ENCODE peak calls at places on chromosomes 12 and 14, in seven cellular contexts. D is ACHN, G is NCI-H345, A is AG04450, B is PC-3, O is fibroblast of the aortic adventitia, V is T follicular helper cell. I is an unnamed sample.

GRCh38 chr12:42326466-42327226 is 679 bp downstream of the PPHLN1 start:
- DNase-seq in B (peak), O (peak), G (no peak), V (no peak), A (no peak), D (peak), I (no peak)

GRCh38 chr14:85399196-85399595 is 130.7 kb upstream of the FLRT2 start:
- DNase-seq in D (no peak), V (no peak), O (peak), A (no peak), G (no peak), B (no peak), I (no peak)

GRCh38 chr14:26363689-26364088 is 234.1 kb downstream of the NOVA1 start:
- DNase-seq in D (no peak), G (no peak), O (no peak), V (no peak), A (no peak), B (no peak), I (no peak)

GRCh38 chr12:122121341-122122192 is 43.0 kb downstream of the MLXIP start:
- DNase-seq in D (no peak), B (no peak), A (no peak), O (no peak), G (no peak), V (no peak), I (no peak)

GRCh38 chr12:85641796-85642195 is 194.4 kb downstream of the RASSF9 start:
- DNase-seq in G (no peak), B (peak), A (no peak), O (peak), D (no peak), V (no peak), I (no peak)

GRCh38 chr12:93884794-93885460 is 207.8 kb downstream of the CRADD start:
- DNase-seq in G (no peak), A (peak), V (no peak), B (no peak), D (no peak), O (peak), I (no peak)

GRCh38 chr12:26668847-26669246 is 164.1 kb downstream of the ITPR2 start:
- DNase-seq in A (no peak), G (no peak), O (no peak), B (no peak), V (no peak), D (no peak), I (no peak)

GRCh38 chr12:98419101-98419794 is 96.1 kb upstream of the TMPO start:
- DNase-seq in A (no peak), G (no peak), V (no peak), O (no peak), D (no peak), B (no peak), I (no peak)

GRCh38 chr14:56874375-56874774 is 64.1 kb upstream of the OTX2 start:
- DNase-seq in G (no peak), O (no peak), V (no peak), D (no peak), B (peak), A (no peak), I (no peak)

GRCh38 chr14:32977913-32978312 is 39.2 kb downstream of the NPAS3 start:
- DNase-seq in O (no peak), G (no peak), B (no peak), D (no peak), V (no peak), A (no peak), I (no peak)

GRCh38 chr12:59649203-59649602 is 53.4 kb downstream of the SLC16A7 start:
- DNase-seq in D (no peak), A (no peak), G (no peak), V (no peak), B (no peak), O (no peak), I (no peak)

GRCh38 chr14:89607453-89607852 is 190.4 kb upstream of the FOXN3 start:
- DNase-seq in B (no peak), D (no peak), G (no peak), V (no peak), O (peak), A (no peak), I (no peak)

GRCh38 chr14:92644166-92644565 is 104.3 kb downstream of the LGMN start:
- DNase-seq in G (no peak), V (no peak), B (peak), A (no peak), D (no peak), O (peak), I (no peak)

GRCh38 chr14:37889087-37889486 is 293.7 kb downstream of the TTC6 start:
- DNase-seq in B (no peak), G (peak), O (no peak), A (no peak), V (no peak), D (no peak), I (no peak)

GRCh38 chr14:103558071-103558882 is 4.2 kb downstream of the BAG5 start:
- DNase-seq in O (peak), A (no peak), D (peak), B (peak), V (no peak), G (peak), I (no peak)

GRCh38 chr14:64417042-64417770 is 29.1 kb downstream of the MTHFD1 start:
- DNase-seq in G (no peak), O (peak), V (no peak), D (no peak), B (peak), A (no peak), I (no peak)

GRCh38 chr12:79650440-79650839 is 40.3 kb downstream of the PAWR start:
- DNase-seq in V (no peak), G (no peak), B (no peak), O (no peak), D (no peak), A (no peak), I (no peak)

GRCh38 chr14:89129570-89129969 is 287.5 kb downstream of the FOXN3 start:
- DNase-seq in B (no peak), G (no peak), V (no peak), A (no peak), O (peak), D (no peak), I (no peak)

GRCh38 chr14:42687421-42687820 is 1080.7 kb downstream of the LRFN5 start:
- DNase-seq in A (no peak), B (no peak), D (no peak), V (no peak), G (no peak), O (no peak), I (no peak)

GRCh38 chr12:113208041-113208934 is 13.0 kb upstream of the TPCN1 start:
- DNase-seq in A (no peak), V (peak), G (no peak), B (no peak), O (no peak), D (no peak), I (peak)

GRCh38 chr12:112419269-112420133 is 754 bp downstream of the PTPN11 start:
- DNase-seq in G (peak), A (peak), B (peak), D (peak), O (peak), V (peak), I (no peak)

GRCh38 chr12:52221912-52222457 is 11.1 kb upstream of the KRT7 start:
- DNase-seq in V (peak), B (peak), O (no peak), D (peak), G (peak), A (no peak), I (no peak)

GRCh38 chr12:116370004-116370404 is 92.5 kb upstream of the MED13L start:
- DNase-seq in B (no peak), G (no peak), D (no peak), O (peak), V (no peak), A (peak), I (no peak)

GRCh38 chr14:51596473-51596870 is 55.2 kb upstream of the FRMD6 start:
- DNase-seq in A (no peak), V (no peak), D (no peak), G (no peak), B (no peak), O (no peak), I (no peak)

GRCh38 chr14:23186913-23187654 is 3.6 kb upstream of the SLC7A8 start:
- DNase-seq in B (peak), D (peak), A (peak), G (peak), V (no peak), O (peak), I (no peak)

GRCh38 chr14:95891742-95892141 is 15.1 kb downstream of the TUNAR start:
- DNase-seq in B (peak), G (no peak), A (no peak), D (no peak), V (no peak), O (peak), I (no peak)

GRCh38 chr12:22268973-22269372 is 65.5 kb downstream of the ST8SIA1 start:
- DNase-seq in B (no peak), G (no peak), O (peak), D (no peak), A (no peak), V (no peak), I (no peak)

GRCh38 chr12:131001493-131001892 is 47.8 kb downstream of the ADGRD1 start:
- DNase-seq in V (no peak), G (no peak), B (no peak), O (no peak), A (no peak), D (no peak), I (no peak)

GRCh38 chr12:48852734-48853168 is 788 bp upstream of the DDX23 start:
- DNase-seq in A (no peak), O (no peak), V (no peak), G (no peak), B (no peak), D (no peak), I (no peak)

GRCh38 chr12:57640156-57641042 is 7.4 kb upstream of the B4GALNT1 start:
- DNase-seq in G (no peak), O (peak), V (no peak), B (no peak), A (no peak), D (no peak), I (no peak)

GRCh38 chr12:125148316-125148715 is 83.1 kb downstream of the AACS start:
- DNase-seq in V (no peak), B (no peak), A (no peak), O (no peak), G (no peak), D (no peak), I (no peak)

GRCh38 chr14:106883218-106883692 is 1356.9 kb downstream of the TMEM121 start:
- DNase-seq in A (no peak), B (peak), D (no peak), V (peak), G (no peak), O (no peak), I (no peak)

GRCh38 chr14:71638523-71639196 is 293.6 kb upstream of the RGS6 start:
- DNase-seq in A (peak), O (no peak), G (no peak), V (no peak), B (no peak), D (no peak), I (no peak)

GRCh38 chr12:46390881-46391280 is 18.3 kb upstream of the SLC38A2 start:
- DNase-seq in O (no peak), D (no peak), A (no peak), B (no peak), G (no peak), V (no peak), I (no peak)